ENCODE peak calls at places on chromosome 18, in four cellular contexts. W, G, Z and Q are unnamed samples.

GRCh38 chr18:21841570-21841969 is 101.0 kb downstream of the MIB1 start:
- DNase-seq in Z (no peak), W (no peak), G (no peak), Q (no peak)

GRCh38 chr18:26656401-26656943 is 108.1 kb upstream of the KCTD1 start:
- DNase-seq in W (peak; percentile 9), Z (no peak), G (peak; percentile 59), Q (no peak)

GRCh38 chr18:52636536-52636935 is 296.5 kb downstream of the DCC start:
- DNase-seq in W (no peak), Z (no peak), G (peak; percentile 69), Q (no peak)

GRCh38 chr18:28961669-28962228 is 784.8 kb upstream of the CDH2 start:
- DNase-seq in G (peak; percentile 49), Z (peak; percentile 39), W (peak; percentile 43), Q (no peak)

GRCh38 chr18:21526463-21526862 is 74.0 kb downstream of the ESCO1 start:
- DNase-seq in W (no peak), G (no peak), Z (no peak), Q (no peak)

GRCh38 chr18:42183746-42184145 is 228.7 kb downstream of the PIK3C3 start:
- DNase-seq in Z (no peak), W (no peak), G (no peak), Q (no peak)

GRCh38 chr18:2971741-2972552 is 41.0 kb downstream of the LPIN2 start:
- DNase-seq in G (no peak), W (no peak), Z (no peak), Q (no peak)

GRCh38 chr18:73040247-73040646 is 172.5 kb upstream of the NETO1 start:
- DNase-seq in G (no peak), Z (no peak), W (no peak), Q (no peak)

GRCh38 chr18:55449412-55450140 is 138.4 kb downstream of the TCF4 start:
- DNase-seq in Z (no peak), W (no peak), G (no peak), Q (no peak)

GRCh38 chr18:44799422-44800421 is 119.0 kb downstream of the SETBP1 start:
- DNase-seq in G (no peak), Z (no peak), W (no peak), Q (no peak)

GRCh38 chr18:58495634-58496033 is 133.3 kb downstream of the ALPK2 start:
- DNase-seq in G (no peak), W (no peak), Z (no peak), Q (no peak)

GRCh38 chr18:45521777-45522176 is 93.5 kb upstream of the SLC14A2 start:
- DNase-seq in Z (no peak), W (no peak), G (no peak), Q (no peak)

GRCh38 chr18:32920796-32921787 is 148.3 kb upstream of the KLHL14 start:
- DNase-seq in Z (no peak), G (no peak), W (peak; percentile 89), Q (no peak)

GRCh38 chr18:2994603-2995432 is 18.1 kb downstream of the LPIN2 start:
- DNase-seq in G (peak; percentile 52), W (no peak), Z (no peak), Q (no peak)

GRCh38 chr18:48133675-48134251 is 203.3 kb upstream of the SMAD2 start:
- DNase-seq in Z (no peak), W (no peak), G (no peak), Q (no peak)

DNA sequence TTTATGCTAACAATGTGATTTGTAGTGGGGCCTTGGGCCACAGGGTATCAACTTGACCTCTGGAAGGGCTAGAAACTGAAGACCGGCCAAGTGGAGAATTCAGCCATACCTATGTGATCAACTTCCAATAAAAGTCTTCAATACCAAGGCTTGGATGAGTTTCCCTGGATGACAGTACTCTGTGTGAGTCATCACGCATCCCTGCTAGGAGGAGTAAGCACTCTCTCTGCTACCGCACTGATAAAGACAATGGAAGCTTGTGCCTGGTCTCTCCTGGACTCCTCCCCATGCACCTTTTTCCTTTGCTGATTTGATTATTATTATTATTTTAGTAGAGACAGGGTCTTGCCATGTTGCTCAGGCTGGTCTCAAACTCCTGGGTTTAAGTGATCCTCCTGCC is 58.1 kb downstream of the SKA1 start:
- DNase-seq in W (no peak), Z (no peak), G (no peak), Q (no peak)
- TF ChIP-seq POLR2AphosphoS5 in W (no peak), Z (no peak), G (no peak), Q (no peak)

DNA sequence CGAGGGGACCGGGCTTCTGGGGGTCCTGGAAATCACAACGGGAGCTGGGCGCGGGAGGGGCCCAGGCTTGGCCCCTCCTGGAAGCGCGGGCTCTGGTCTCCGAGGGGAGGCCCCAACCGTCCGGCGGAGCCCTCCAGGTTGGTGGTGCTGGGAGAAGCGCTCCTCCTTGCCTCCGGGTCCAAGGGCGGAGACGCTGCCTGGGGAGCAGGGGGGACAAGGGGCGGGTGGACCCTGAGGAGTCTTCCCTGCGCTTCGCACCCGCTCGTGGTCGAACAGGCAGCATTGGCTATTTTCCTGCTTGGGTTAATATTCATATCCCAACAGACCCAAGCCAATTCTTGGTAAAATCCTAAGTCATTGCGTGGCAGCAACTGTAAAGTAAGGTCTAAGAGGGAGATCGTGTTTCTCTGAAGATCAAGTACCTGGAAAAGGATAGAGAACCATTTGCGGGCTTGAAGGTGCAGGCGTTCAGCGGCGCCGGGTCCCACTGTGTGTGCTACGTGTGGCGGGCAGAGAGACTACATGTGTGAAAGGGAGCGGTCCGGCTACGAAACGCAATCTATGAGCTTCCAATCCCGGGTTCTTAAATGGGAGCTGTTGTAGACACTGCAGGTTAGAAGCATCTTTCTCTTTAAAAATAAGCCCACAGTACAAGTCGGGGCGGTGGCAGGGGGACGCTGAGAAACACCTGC is 805 bp downstream of the CIDEA start:
- DNase-seq in W (no peak), Z (no peak), G (peak; percentile 63), Q (no peak)
- TF ChIP-seq EZH2 in W (no peak), Z (no peak), G (peak; percentile 72), Q (no peak)

DNA sequence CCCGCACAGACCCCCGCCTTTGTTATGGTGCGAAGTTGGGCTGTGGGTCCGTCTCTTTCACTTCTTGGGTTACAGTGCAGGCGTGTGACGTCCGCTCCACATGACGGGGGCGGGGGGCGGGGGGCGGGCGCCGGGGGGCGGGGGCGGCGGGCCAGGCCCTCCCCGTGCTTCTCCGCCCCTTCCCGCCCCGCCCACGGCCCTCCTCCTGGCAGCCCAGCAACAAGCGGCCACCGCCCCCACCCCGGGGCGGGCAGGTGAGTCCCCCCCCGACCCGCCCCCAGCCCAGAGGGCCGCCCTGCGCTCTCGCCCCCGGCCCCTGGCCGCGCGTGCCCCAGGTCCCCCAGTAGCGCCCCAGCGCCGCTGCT is 3.6 kb downstream of the ZNF516 start:
- DNase-seq in Z (no peak), W (no peak), G (no peak), Q (no peak)
- TF ChIP-seq POLR2AphosphoS5 in Z (no peak), W (no peak), G (no peak), Q (no peak)

DNA sequence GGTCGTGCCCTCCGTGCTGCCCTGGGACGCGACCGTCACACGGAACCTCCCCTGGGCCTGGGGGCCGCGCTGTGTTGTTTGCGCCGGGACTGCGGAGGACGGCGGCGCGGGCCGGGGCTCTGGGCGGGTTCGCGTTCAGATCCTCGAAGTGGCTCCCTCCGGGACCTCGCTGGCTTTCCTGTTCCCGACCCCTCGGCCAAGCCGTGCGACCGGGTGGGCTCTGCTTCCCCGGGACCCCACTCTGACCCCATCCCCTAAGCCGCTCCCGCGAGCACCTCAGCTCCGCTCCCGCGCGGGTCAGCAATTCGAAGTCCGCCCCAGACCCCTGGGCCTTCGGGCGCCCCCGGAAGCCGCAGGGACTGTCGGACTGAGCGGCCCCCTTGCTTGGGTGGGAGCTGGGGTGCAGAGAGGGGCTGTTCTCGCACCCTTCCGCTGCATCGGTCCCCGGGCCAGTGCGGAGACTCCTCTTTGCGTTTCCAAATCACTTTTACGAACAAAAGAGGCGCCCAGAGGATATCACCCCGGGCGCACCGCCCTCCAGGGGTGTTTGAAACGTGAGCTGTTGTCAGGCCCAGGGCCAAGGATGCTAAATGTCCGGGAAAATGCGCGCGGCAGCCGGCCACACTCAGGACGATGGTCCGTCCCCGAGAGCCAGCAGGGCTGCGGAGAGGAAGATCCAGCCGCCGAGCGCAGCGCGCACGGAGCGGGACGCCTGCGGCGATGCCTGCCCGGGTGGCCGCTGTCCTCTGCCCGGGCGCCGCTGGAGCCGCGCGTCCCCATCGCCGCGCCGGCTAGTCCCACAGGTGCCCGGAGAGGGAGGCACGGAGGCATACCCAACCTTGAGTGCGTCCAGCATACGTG is 73.5 kb downstream of the ZCCHC2 start:
- DNase-seq in G (peak; percentile 73), W (no peak), Z (no peak), Q (no peak)
- TF ChIP-seq EZH2 in G (peak; percentile 83), W (peak; percentile 63), Z (no peak), Q (no peak)

GRCh38 chr18:31490387-31490786 is 7.6 kb upstream of the DSG2 start:
- DNase-seq in Z (no peak), W (no peak), G (no peak), Q (no peak)
- TF ChIP-seq POLR2AphosphoS5 in Z (peak; percentile 35), W (no peak), G (no peak), Q (no peak)

DNA sequence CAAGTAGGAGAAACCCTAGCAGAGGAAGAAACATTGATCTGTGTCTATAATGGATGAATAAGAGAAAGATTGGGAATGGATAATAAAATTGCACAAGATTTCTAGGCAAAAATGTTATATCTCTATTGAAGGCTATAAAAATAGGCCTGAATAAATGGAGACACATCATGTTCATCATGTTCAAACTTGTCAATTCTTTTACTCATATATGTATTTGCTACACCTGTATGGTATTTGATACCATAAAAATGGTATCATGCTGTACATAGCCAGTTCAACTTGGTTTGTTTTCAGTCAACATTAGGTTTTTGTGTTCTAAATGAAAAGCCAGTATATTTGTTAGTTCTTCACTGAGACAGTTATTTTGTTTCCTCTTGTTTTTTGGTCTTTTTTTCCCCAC is 132.2 kb upstream of the RNF152 start:
- DNase-seq in G (no peak), Z (no peak), W (no peak), Q (no peak)
- TF ChIP-seq EZH2 in G (no peak), Z (no peak), W (no peak), Q (no peak)

GRCh38 chr18:7415081-7415894 is 151.8 kb upstream of the PTPRM start:
- DNase-seq in W (peak; percentile 13), Z (no peak), G (no peak), Q (no peak)

GRCh38 chr18:7413906-7414305 is 153.2 kb upstream of the PTPRM start:
- DNase-seq in W (no peak), G (no peak), Z (no peak), Q (no peak)

GRCh38 chr18:7417742-7418141 is 149.4 kb upstream of the PTPRM start:
- DNase-seq in G (no peak), W (no peak), Z (no peak), Q (no peak)

DNA sequence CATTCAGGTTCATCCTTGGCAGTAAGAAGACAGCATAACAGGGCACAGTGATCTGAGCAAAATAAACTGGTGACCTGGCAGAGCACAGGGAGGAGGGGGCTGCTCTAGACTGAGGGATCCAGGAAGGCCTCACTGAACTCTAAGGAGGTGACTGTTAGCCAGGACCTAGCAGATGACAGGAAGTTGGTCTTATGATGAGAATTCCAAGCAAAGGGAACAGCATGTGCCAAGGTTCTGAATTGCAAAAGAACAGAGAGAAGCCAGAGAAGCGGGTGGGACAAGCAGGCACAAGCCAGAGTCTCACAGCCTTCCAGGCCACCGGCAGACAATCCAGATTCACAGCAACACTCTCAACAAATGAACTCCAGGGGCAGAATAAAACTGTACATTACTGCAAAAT is 152.7 kb upstream of the PTPRM start:
- DNase-seq in G (no peak), W (no peak), Z (no peak), Q (no peak)
- TF ChIP-seq POLR2AphosphoS5 in G (no peak), W (no peak), Z (no peak), Q (no peak)

GRCh38 chr18:36504928-36505327 is 207.4 kb downstream of the FHOD3 start:
- DNase-seq in G (no peak), Z (no peak), W (no peak), Q (no peak)
- TF ChIP-seq EZH2 in G (no peak), Z (no peak), W (no peak), Q (no peak)